ENCODE peak calls at places on chromosomes 2 and 18, in seven cellular contexts. W, J, K, Q, P, G and E are unnamed samples.

GRCh38 chr18:10530852-10531251 is 5.0 kb downstream of the NAPG start:
- DNase-seq in W (no peak), J (no peak), K (no peak), Q (peak; percentile 28), P (peak; percentile 68), G (peak; percentile 67), E (no peak)

GRCh38 chr2:54878182-54878581 is 154.7 kb downstream of the EML6 start:
- DNase-seq in W (no peak), J (no peak), K (no peak), Q (no peak), P (no peak), G (no peak), E (no peak)

GRCh38 chr2:46087492-46087891 is 209.7 kb upstream of the EPAS1 start:
- DNase-seq in W (no peak), J (no peak), K (no peak), Q (no peak), P (no peak), G (no peak), E (no peak)

GRCh38 chr2:28602751-28603639 is 107.1 kb downstream of the PLB1 start:
- DNase-seq in W (no peak), J (no peak), K (no peak), Q (no peak), P (no peak), G (no peak), E (no peak)

GRCh38 chr2:235433860-235434259 is 60.0 kb upstream of the AGAP1 start:
- DNase-seq in W (peak; percentile 10), J (peak; percentile 74), K (peak; percentile 23), Q (peak; percentile 47), P (no peak), G (no peak), E (no peak)

GRCh38 chr2:187567126-187567525 is 12.9 kb upstream of the TFPI start:
- DNase-seq in W (peak; percentile 82), J (no peak), K (peak; percentile 91), Q (no peak), P (peak; percentile 5), G (no peak), E (no peak)

GRCh38 chr2:206936456-206937222 is 2.7 kb upstream of the CPO start:
- DNase-seq in W (no peak), J (no peak), K (peak; percentile 35), Q (no peak), P (no peak), G (no peak), E (no peak)

GRCh38 chr2:174682578-174683391 is 81.5 kb downstream of the CHRNA1 start:
- DNase-seq in W (no peak), J (peak; percentile 59), K (peak; percentile 66), Q (peak; percentile 47), P (peak; percentile 39), G (peak; percentile 64), E (peak; percentile 68)

GRCh38 chr18:50315100-50315871 is 27.8 kb upstream of the CXXC1 start:
- DNase-seq in W (no peak), J (no peak), K (no peak), Q (no peak), P (no peak), G (no peak), E (no peak)

GRCh38 chr2:146108993-146109392 is 1589.1 kb upstream of the ZEB2 start:
- DNase-seq in W (no peak), J (no peak), K (no peak), Q (no peak), P (no peak), G (no peak), E (no peak)

GRCh38 chr18:44733069-44733753 is 52.5 kb downstream of the SETBP1 start:
- DNase-seq in W (no peak), J (no peak), K (peak; percentile 47), Q (peak; percentile 55), P (peak; percentile 7), G (peak; percentile 47), E (no peak)

GRCh38 chr2:8624855-8625398 is 56.9 kb upstream of the ID2 start:
- DNase-seq in W (peak; percentile 82), J (no peak), K (no peak), Q (no peak), P (no peak), G (no peak), E (no peak)

GRCh38 chr2:203533696-203534471 is 1.2 kb downstream of the RAPH1 start:
- DNase-seq in W (no peak), J (no peak), K (peak; percentile 75), Q (peak; percentile 54), P (no peak), G (peak; percentile 26), E (no peak)